ENCODE peak calls at places on chromosomes 1 and 21, in four cellular contexts. W, C, E and B are unnamed samples.

GRCh38 chr1:35222322-35223108 is 29.6 kb upstream of the SFPQ start:
- DNase-seq in E (no peak), C (no peak), W (peak; percentile 26), B (peak; percentile 50)

GRCh38 chr1:201740086-201740541 is 88.8 kb upstream of the IPO9 start:
- DNase-seq in W (no peak), E (no peak), C (no peak), B (no peak)

GRCh38 chr1:205535096-205535495 is 30.6 kb downstream of the CDK18 start:
- DNase-seq in E (no peak), C (no peak), W (no peak), B (no peak)

GRCh38 chr1:12069616-12070244 is 6.6 kb downstream of the TNFRSF8 start:
- DNase-seq in C (no peak), W (no peak), E (no peak), B (no peak)

GRCh38 chr1:8363186-8363585 is 45.3 kb downstream of the SLC45A1 start:
- DNase-seq in C (no peak), E (no peak), W (peak; percentile 16), B (no peak)

GRCh38 chr1:67336783-67337182 is 29.1 kb downstream of the IL12RB2 start:
- DNase-seq in W (no peak), C (no peak), E (no peak), B (no peak)

GRCh38 chr1:51627672-51628071 is 10.8 kb downstream of the OSBPL9 start:
- DNase-seq in W (no peak), C (no peak), E (no peak), B (no peak)

GRCh38 chr1:201594575-201595245 is 55.8 kb downstream of the NAV1 start:
- DNase-seq in E (no peak), C (no peak), W (peak; percentile 37), B (no peak)

GRCh38 chr1:24501371-24502167 is 1.1 kb upstream of the RCAN3 start:
- DNase-seq in W (no peak), E (peak; percentile 6), C (no peak), B (no peak)

GRCh38 chr21:44510109-44510507 is 29.9 kb downstream of the KRTAP10-1 start:
- DNase-seq in E (no peak), C (no peak), W (no peak), B (no peak)

GRCh38 chr21:31902438-31902837 is 29.6 kb downstream of the HUNK start:
- DNase-seq in E (no peak), W (no peak), C (no peak), B (no peak)

GRCh38 chr1:168360151-168360550 is 79.5 kb downstream of the TBX19 start:
- DNase-seq in C (no peak), E (no peak), W (no peak), B (no peak)

GRCh38 chr1:246355421-246356230 is 151.5 kb downstream of the SMYD3 start:
- DNase-seq in W (no peak), E (no peak), C (no peak), B (no peak)

GRCh38 chr21:42425603-42425985 is 21.9 kb downstream of the UBASH3A start:
- DNase-seq in E (no peak), C (no peak), W (no peak), B (no peak)

GRCh38 chr1:1628656-1629429 is 3.1 kb upstream of the MMP23B start:
- DNase-seq in C (peak; percentile 71), E (no peak), W (no peak), B (no peak)

GRCh38 chr1:23809751-23810171 is 9.2 kb upstream of the GALE start:
- DNase-seq in C (peak; percentile 41), E (peak; percentile 62), W (no peak), B (no peak)

GRCh38 chr1:39692152-39693064 is 1.2 kb upstream of the HPCAL4 start:
- DNase-seq in W (no peak), C (no peak), E (no peak), B (no peak)

GRCh38 chr21:43734830-43735229 is 15.9 kb downstream of the PDXK start:
- DNase-seq in E (no peak), W (no peak), C (no peak), B (no peak)

GRCh38 chr1:185775505-185775904 is 41.3 kb downstream of the HMCN1 start:
- DNase-seq in E (no peak), W (no peak), C (no peak), B (no peak)

GRCh38 chr1:29283804-29284195 is 47.5 kb downstream of the PTPRU start:
- DNase-seq in W (no peak), C (no peak), E (no peak), B (no peak)

GRCh38 chr1:154306151-154306550 is 14.7 kb upstream of the AQP10 start:
- DNase-seq in C (no peak), W (no peak), E (no peak), B (no peak)

GRCh38 chr1:51061231-51061943 is 40.6 kb upstream of the C1orf185 start:
- DNase-seq in W (no peak), C (no peak), E (no peak), B (no peak)

GRCh38 chr1:19336543-19336942 is 24.4 kb downstream of the SLC66A1 start:
- DNase-seq in W (no peak), E (no peak), C (no peak), B (no peak)

GRCh38 chr1:11692899-11693590 is 1.5 kb downstream of the DRAXIN start:
- DNase-seq in C (peak; percentile 71), W (no peak), E (no peak), B (no peak)

GRCh38 chr1:174742805-174743653 is 256.7 kb upstream of the CACYBP start:
- DNase-seq in C (no peak), E (no peak), W (no peak), B (no peak)

GRCh38 chr1:163173121-163173520 is 29.6 kb downstream of the RGS5 start:
- DNase-seq in W (no peak), E (no peak), C (no peak), B (no peak)

GRCh38 chr1:62515055-62515454 is 78.2 kb downstream of the USP1 start:
- DNase-seq in E (no peak), C (no peak), W (no peak), B (no peak)

GRCh38 chr1:153141377-153141776 is 9.3 kb downstream of the SPRR2G start:
- DNase-seq in E (no peak), C (no peak), W (no peak), B (no peak)

GRCh38 chr1:2353907-2354438 is 37.4 kb downstream of the MORN1 start:
- DNase-seq in W (no peak), C (no peak), E (no peak), B (no peak)

GRCh38 chr1:204348722-204349121 is 11.0 kb downstream of the PLEKHA6 start:
- DNase-seq in C (no peak), W (peak; percentile 84), E (peak; percentile 91), B (no peak)

GRCh38 chr1:85284202-85284601 is 7.8 kb upstream of the BCL10 start:
- DNase-seq in E (no peak), W (no peak), C (no peak), B (no peak)

GRCh38 chr1:213657040-213657439 is 330.7 kb upstream of the PROX1 start:
- DNase-seq in E (no peak), C (no peak), W (no peak), B (no peak)

GRCh38 chr1:243433737-243434370 is 178.0 kb downstream of the SDCCAG8 start:
- DNase-seq in E (no peak), W (no peak), C (no peak), B (no peak)

GRCh38 chr1:176996455-176997090 is 167.9 kb downstream of the ASTN1 start:
- DNase-seq in W (peak; percentile 21), C (no peak), E (no peak), B (no peak)

GRCh38 chr1:174963547-174964125 is 36.1 kb upstream of the CACYBP start:
- DNase-seq in E (no peak), W (no peak), C (no peak), B (no peak)

GRCh38 chr21:16532841-16533240 is 803.1 kb downstream of the USP25 start:
- DNase-seq in C (no peak), E (no peak), W (no peak), B (no peak)

GRCh38 chr1:225461533-225462428 is 33.9 kb upstream of the LBR start:
- DNase-seq in E (no peak), C (no peak), W (no peak), B (no peak)

GRCh38 chr1:164712131-164713031 is 153.4 kb downstream of the PBX1 start:
- DNase-seq in W (peak; percentile 42), C (no peak), E (peak; percentile 54), B (no peak)

DNA sequence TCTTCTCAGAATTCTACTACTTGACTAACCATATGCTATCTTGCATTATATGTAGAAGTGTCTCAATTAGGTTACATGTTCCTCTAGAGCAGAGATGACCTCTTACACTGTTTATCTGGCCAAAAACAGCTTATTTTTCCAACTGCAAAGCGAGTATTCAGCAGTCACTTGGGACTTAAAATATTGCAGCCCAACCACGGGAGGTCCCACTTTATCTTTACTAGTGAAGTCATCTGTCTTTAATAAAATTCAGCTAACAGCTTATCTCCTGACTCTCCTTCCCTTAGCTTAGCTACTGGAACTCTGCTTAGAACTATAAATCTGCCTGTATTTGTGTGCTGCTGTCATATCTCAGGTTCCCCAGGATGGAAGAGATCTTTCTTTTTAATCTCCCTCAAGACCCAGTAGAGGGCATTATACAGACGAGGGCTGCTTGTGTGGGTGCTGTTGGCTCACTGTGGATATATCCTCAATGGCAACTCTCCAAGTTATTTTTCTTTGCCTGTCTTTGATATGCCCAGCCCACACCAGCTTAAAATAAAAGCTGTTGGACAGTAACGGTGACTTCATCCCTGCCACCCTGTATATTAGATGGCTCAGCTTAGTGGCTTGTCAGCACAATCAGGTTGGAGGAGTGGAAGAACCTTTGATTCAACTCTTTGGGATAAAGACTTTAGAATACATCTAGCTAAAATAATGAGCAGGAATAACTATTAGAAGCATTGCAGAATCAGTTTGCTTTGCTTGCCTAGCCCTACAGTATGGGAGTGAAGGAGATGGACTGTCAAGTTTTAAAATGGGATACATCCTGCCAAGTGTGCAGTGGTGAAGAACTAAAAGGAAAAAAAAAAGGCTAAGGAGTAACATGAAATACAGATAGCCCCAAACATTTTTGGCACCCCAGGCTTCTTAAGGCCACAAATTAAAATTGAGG is 9.6 kb downstream of the ENSA start:
- DNase-seq in C (no peak), W (no peak), E (peak; percentile 50), B (no peak)
- TF ChIP-seq CTCF in C (peak; percentile 41), W (peak; percentile 14), E (peak; percentile 26), B (peak; percentile 48)

GRCh38 chr1:89670711-89671110 is 37.8 kb downstream of the LRRC8C start:
- DNase-seq in E (no peak), C (no peak), W (no peak), B (no peak)
- H3K4me3 ChIP-seq in E (no peak overlapping the region), C (no peak overlapping the region), W (no peak overlapping the region), B (no peak overlapping the region)

GRCh38 chr1:30844631-30845030 is 63.9 kb downstream of the SDC3 start:
- DNase-seq in C (no peak), W (no peak), E (no peak), B (no peak)
- H3K27me3 ChIP-seq in C (peaks cover 29% of the 10 kb centered on the region), W (no peaks in the 10 kb centered on the region), E (peaks cover 72% of the 10 kb centered on the region), B (peaks cover 5% of the 10 kb centered on the region)

GRCh38 chr1:21302747-21303715 is 12.8 kb upstream of the ECE1 start:
- DNase-seq in W (no peak), C (no peak), E (no peak), B (peak; percentile 77)
- TF ChIP-seq CTCF in W (peak; percentile 22), C (peak; percentile 37), E (peak; percentile 32), B (peak; percentile 9)

GRCh38 chr1:178633068-178633467 is 92.0 kb upstream of the RALGPS2 start:
- DNase-seq in W (no peak), E (no peak), C (no peak), B (peak; percentile 60)

GRCh38 chr1:178634445-178634844 is 90.6 kb upstream of the RALGPS2 start:
- DNase-seq in C (no peak), W (no peak), E (peak; percentile 63), B (no peak)

GRCh38 chr1:178630418-178630817 is 94.6 kb upstream of the RALGPS2 start:
- DNase-seq in E (no peak), C (no peak), W (no peak), B (no peak)

GRCh38 chr1:178629549-178630154 is 95.4 kb upstream of the RALGPS2 start:
- DNase-seq in C (no peak), E (no peak), W (no peak), B (no peak)

GRCh38 chr1:178632619-178633018 is 92.4 kb upstream of the RALGPS2 start:
- DNase-seq in C (no peak), W (no peak), E (no peak), B (no peak)
- H3K4me3 ChIP-seq in C (no peak overlapping the region), W (no peak overlapping the region), E (no peak overlapping the region), B (no peak overlapping the region)